ENCODE peak calls at places on chromosomes 16 and 17, in seven cellular contexts. R is CD8-positive, alpha-beta T cell; M is A549; I is prostate gland; Y is lung; S is tibial nerve; T is cardiac muscle cell. L is an unnamed sample. For H3K4me1, the result is how much of the 10 kb centered on the place peaks cover.

GRCh38 chr16:64498363-64498762 is 623.5 kb downstream of the CDH11 start:
- DNase-seq in Y (no peak), S (no peak), R (no peak), T (no peak), M (no peak), I (no peak), L (no peak)

GRCh38 chr16:88909431-88910210 is 43.2 kb upstream of the PABPN1L start:
- DNase-seq in M (no peak), S (no peak), I (no peak), T (no peak), R (no peak), Y (no peak), L (no peak)

GRCh38 chr16:62954144-62955032 is 918.1 kb upstream of the CDH8 start:
- DNase-seq in T (no peak), Y (no peak), M (no peak), R (no peak), S (no peak), I (no peak), L (no peak)

GRCh38 chr17:44556114-44556853 is 1.0 kb upstream of the FZD2 start:
- DNase-seq in Y (no peak), M (peak), S (no peak), T (peak), I (no peak), R (no peak), L (no peak)

GRCh38 chr17:63960430-63960829 is 12.3 kb downstream of the SCN4A start:
- DNase-seq in I (no peak), S (no peak), M (no peak), T (no peak), R (no peak), Y (no peak), L (no peak)

GRCh38 chr17:50181601-50182345 is 16.0 kb downstream of the SGCA start:
- DNase-seq in S (no peak), M (no peak), Y (no peak), T (no peak), I (no peak), R (peak), L (no peak)

GRCh38 chr16:53518550-53519416 is 15.8 kb upstream of the AKTIP start:
- DNase-seq in I (no peak), T (no peak), M (no peak), Y (peak), S (no peak), R (peak), L (peak)

GRCh38 chr16:102060-102855 is 24.2 kb downstream of the MPG start:
- DNase-seq in I (no peak), R (no peak), M (no peak), Y (no peak), S (peak), T (no peak), L (no peak)

GRCh38 chr17:1374426-1375177 is 25.4 kb downstream of the YWHAE start:
- DNase-seq in R (no peak), S (no peak), T (no peak), Y (no peak), I (no peak), M (no peak), L (no peak)

GRCh38 chr17:40281663-40282062 is 6.0 kb upstream of the CDC6 start:
- DNase-seq in I (no peak), Y (no peak), R (no peak), S (no peak), M (no peak), T (no peak), L (no peak)

GRCh38 chr17:1726626-1727257 is 2.2 kb downstream of the WDR81 start:
- DNase-seq in M (no peak), S (no peak), I (no peak), R (no peak), T (no peak), Y (no peak), L (no peak)

DNA sequence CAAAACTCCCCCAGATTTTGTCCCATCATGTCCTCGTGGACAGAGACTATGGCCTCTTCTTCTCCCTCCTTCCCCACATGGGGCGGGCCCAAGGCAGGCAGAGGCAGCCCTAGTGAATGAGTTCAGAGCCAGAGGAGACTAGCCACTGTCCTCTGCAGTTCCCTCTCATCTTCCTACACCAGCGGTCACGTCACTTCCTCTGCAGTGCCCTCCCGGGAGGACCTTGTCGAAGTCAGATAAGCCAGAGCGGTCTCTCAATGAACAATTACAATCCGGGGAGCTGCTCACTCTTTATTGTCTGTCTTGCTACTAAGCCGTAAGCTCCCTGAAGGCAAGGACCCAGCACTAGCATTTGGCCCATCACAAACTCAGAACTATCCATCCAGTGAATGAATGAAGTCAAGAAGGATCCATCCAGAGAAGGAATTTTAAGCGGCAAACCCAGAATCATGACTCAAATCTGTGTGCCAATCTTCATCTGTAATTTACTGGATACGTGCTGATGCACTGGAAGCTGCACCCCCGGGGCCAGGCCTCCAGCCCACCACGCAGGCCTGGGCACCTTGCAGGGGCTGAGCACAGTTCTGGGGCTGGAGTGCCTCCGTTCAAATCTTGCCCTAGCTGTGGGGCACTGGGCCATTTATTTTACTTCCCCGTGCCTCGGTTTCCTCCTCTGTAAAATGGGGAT is 18.1 kb downstream of the ZNF423 start:
- DNase-seq in Y (no peak), M (no peak), R (no peak), T (peak), I (no peak), S (no peak), L (no peak)
- H3K4me1 ChIP-seq in Y (under half), M (under half), R (under half), T (under half), I (under half), S (under half), L (under half)

GRCh38 chr16:4376820-4377572 is 5.3 kb downstream of the VASN start:
- DNase-seq in Y (no peak), I (no peak), S (no peak), R (peak), M (no peak), T (no peak), L (no peak)

GRCh38 chr16:4376126-4376819 is 4.6 kb downstream of the VASN start:
- DNase-seq in S (peak), M (no peak), T (no peak), R (no peak), I (peak), Y (peak), L (no peak)

GRCh38 chr16:4373909-4374742 is 2.5 kb downstream of the VASN start:
- DNase-seq in M (peak), T (peak), I (peak), R (peak), S (peak), Y (peak), L (no peak)

GRCh38 chr16:4377573-4378146 is 6.0 kb downstream of the VASN start:
- DNase-seq in Y (no peak), T (no peak), R (peak), S (no peak), I (no peak), M (no peak), L (no peak)

GRCh38 chr16:4375717-4376116 is 4.1 kb downstream of the VASN start:
- DNase-seq in R (no peak), S (no peak), I (no peak), T (no peak), Y (no peak), M (no peak), L (no peak)
- H3K4me1 ChIP-seq in R (under half), S (half or more), I (under half), T (half or more), Y (under half), M (half or more), L (under half)

DNA sequence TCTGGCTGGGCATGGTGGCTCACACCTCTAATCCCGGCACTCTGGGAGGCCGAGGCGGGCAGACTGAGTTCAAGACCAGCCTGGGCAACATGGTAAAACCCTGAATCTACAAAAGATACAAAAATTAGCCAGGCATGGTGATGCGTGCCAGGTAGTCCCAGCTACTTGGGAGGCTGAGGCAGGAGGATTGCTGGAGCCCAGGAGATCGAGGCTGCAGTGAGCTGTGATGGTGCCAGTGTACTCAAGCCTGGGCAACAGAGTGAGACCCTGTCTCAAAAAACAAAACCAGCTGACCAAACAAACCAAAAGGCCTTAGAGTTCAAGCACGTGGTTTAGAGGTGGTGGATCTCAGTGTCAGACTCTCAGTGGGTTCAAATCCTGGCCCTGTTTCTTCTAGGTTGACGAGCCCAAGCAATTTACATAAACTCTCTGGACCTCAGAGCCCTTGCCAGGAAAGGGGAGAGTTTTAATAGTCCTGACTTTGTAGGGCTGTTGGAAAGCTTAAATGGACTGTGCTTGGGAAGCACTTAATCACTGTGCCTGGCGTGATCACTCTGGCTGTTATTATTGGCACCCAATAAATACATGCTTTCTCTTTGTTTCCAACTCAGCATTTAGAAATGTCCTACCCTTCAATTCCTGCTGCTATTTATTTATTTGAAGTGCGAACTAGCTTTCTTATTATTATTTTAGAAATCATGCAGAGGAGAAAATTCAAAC is 44.7 kb downstream of the ABCC1 start:
- DNase-seq in R (no peak), S (no peak), T (no peak), M (no peak), Y (no peak), I (no peak), L (no peak)
- H3K4me1 ChIP-seq in R (under half), S (under half), T (under half), M (half or more), Y (under half), I (under half), L (under half)

GRCh38 chr17:76434870-76435269 is 18.1 kb downstream of the UBE2O start:
- DNase-seq in S (no peak), I (no peak), R (no peak), T (no peak), Y (no peak), M (no peak), L (no peak)
- H3K4me1 ChIP-seq in S (under half), I (under half), R (under half), T (under half), Y (under half), M (under half), L (under half)

DNA sequence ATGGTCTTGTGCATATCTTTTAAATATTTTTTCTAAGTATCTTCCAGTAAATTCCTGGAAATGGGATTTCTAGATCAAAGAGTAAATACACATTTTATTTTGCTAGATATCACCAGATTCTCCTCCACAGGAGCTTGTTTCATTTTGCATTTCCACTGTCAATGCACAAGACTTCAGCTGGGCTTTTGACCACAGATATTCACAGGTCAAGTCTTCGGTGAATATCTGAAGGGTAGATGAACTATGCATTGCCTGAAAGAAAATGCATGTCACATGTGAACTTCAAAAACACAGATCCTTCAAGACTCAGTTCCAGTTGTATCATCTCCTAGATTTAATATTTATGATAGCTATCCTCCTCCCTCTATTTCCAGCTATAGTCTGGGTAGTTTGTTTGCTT is 963.6 kb upstream of the GOT2 start:
- DNase-seq in I (no peak), M (no peak), R (no peak), Y (no peak), T (no peak), S (no peak), L (no peak)
- H3K4me1 ChIP-seq in I (under half), M (under half), R (under half), Y (under half), T (under half), S (under half), L (under half)

L was measured in CD4-positive, alpha-beta memory T cell.